ENCODE peak calls at places on chromosomes 3 and 15, in six cellular contexts. C is PC-3, Q is GM23248, F is SK-N-SH, J is HCT116, U is neural progenitor cell. X is an unnamed sample.

GRCh38 chr15:60585743-60586708 is 107.1 kb upstream of the ICE2 start:
- DNase-seq in C (peak), Q (peak), F (peak), J (peak), U (peak), X (peak)

GRCh38 chr3:39216176-39216790 is 23.9 kb upstream of the XIRP1 start:
- DNase-seq in C (no peak), Q (no peak), F (no peak), J (no peak), U (no peak), X (peak)

GRCh38 chr3:99172736-99173657 is 271.5 kb upstream of the DCBLD2 start:
- DNase-seq in C (peak), Q (peak), F (peak), J (peak), U (peak), X (peak)

GRCh38 chr3:9175421-9175820 is 74.0 kb downstream of the SRGAP3 start:
- DNase-seq in C (peak), Q (peak), F (no peak), J (no peak), U (no peak), X (no peak)

GRCh38 chr3:189629803-189630455 is 1.3 kb upstream of the TP63 start:
- DNase-seq in C (no peak), Q (peak), F (no peak), J (no peak), U (no peak), X (no peak)

GRCh38 chr15:27681038-27681437 is 418.1 kb downstream of the OCA2 start:
- DNase-seq in C (no peak), Q (no peak), F (peak), J (no peak), U (no peak), X (no peak)

GRCh38 chr3:184333700-184334099 is 3.7 kb upstream of the FAM131A start:
- DNase-seq in C (no peak), Q (no peak), F (no peak), J (no peak), U (no peak), X (no peak)

GRCh38 chr15:45689616-45690015 is 54.8 kb downstream of the SQOR start:
- DNase-seq in C (peak), Q (no peak), F (no peak), J (no peak), U (no peak), X (no peak)

GRCh38 chr15:57422113-57422754 is 45.9 kb downstream of the CGNL1 start:
- DNase-seq in C (no peak), Q (peak), F (no peak), J (no peak), U (no peak), X (no peak)

GRCh38 chr3:154161806-154162205 is 40.6 kb downstream of the ARHGEF26 start:
- DNase-seq in C (no peak), Q (peak), F (no peak), J (no peak), U (no peak), X (no peak)

GRCh38 chr15:82315519-82316246 is 33.6 kb downstream of the GOLGA6L10 start:
- DNase-seq in C (no peak), Q (no peak), F (no peak), J (no peak), U (no peak), X (no peak)

GRCh38 chr3:10170915-10171478 is 6.3 kb downstream of the IRAK2 start:
- DNase-seq in C (no peak), Q (no peak), F (no peak), J (no peak), U (no peak), X (no peak)

GRCh38 chr3:16365454-16366128 is 100.6 kb downstream of the OXNAD1 start:
- DNase-seq in C (no peak), Q (no peak), F (no peak), J (no peak), U (no peak), X (no peak)

GRCh38 chr3:105518806-105519418 is 152.2 kb downstream of the ALCAM start:
- DNase-seq in C (peak), Q (peak), F (peak), J (peak), U (peak), X (peak)

GRCh38 chr3:134685881-134686802 is 35.3 kb upstream of the KY start:
- DNase-seq in C (peak), Q (peak), F (no peak), J (no peak), U (no peak), X (no peak)

GRCh38 chr3:155617346-155617745 is 127.5 kb downstream of the PLCH1 start:
- DNase-seq in C (no peak), Q (no peak), F (no peak), J (no peak), U (no peak), X (no peak)

GRCh38 chr15:35305906-35306305 is 220.8 kb upstream of the NANOGP8 start:
- DNase-seq in C (peak), Q (peak), F (no peak), J (peak), U (no peak), X (no peak)

GRCh38 chr3:12663311-12663935 is 494 bp downstream of the RAF1 start:
- DNase-seq in C (peak), Q (peak), F (peak), J (no peak), U (no peak), X (no peak)

GRCh38 chr3:193029800-193030199 is 112.1 kb upstream of the MB21D2 start:
- DNase-seq in C (peak), Q (no peak), F (no peak), J (no peak), U (no peak), X (no peak)

GRCh38 chr3:4895848-4896247 is 83.4 kb upstream of the BHLHE40 start:
- DNase-seq in C (no peak), Q (peak), F (no peak), J (no peak), U (no peak), X (no peak)

GRCh38 chr3:130925628-130926027 is 31.7 kb downstream of the ATP2C1 start:
- DNase-seq in C (no peak), Q (peak), F (no peak), J (no peak), U (no peak), X (no peak)

GRCh38 chr3:187939891-187940290 is 194.6 kb upstream of the BCL6 start:
- DNase-seq in C (no peak), Q (no peak), F (no peak), J (no peak), U (no peak), X (no peak)

GRCh38 chr15:50577492-50577891 is 31.0 kb upstream of the USP50 start:
- DNase-seq in C (no peak), Q (no peak), F (no peak), J (no peak), U (no peak), X (no peak)

GRCh38 chr3:158120330-158120729 is 10.4 kb downstream of the RSRC1 start:
- DNase-seq in C (no peak), Q (no peak), F (no peak), J (no peak), U (no peak), X (no peak)

GRCh38 chr15:91849749-91850161 is 3.8 kb upstream of the SLCO3A1 start:
- DNase-seq in C (peak), Q (peak), F (peak), J (peak), U (peak), X (peak)

GRCh38 chr3:64291345-64291744 is 66.1 kb upstream of the PRICKLE2 start:
- DNase-seq in C (peak), Q (peak), F (no peak), J (no peak), U (no peak), X (no peak)

GRCh38 chr15:42819781-42820180 is 82.9 kb upstream of the CDAN1 start:
- DNase-seq in C (no peak), Q (no peak), F (no peak), J (no peak), U (no peak), X (no peak)

GRCh38 chr3:131608296-131608695 is 105.5 kb upstream of the MRPL3 start:
- DNase-seq in C (no peak), Q (no peak), F (no peak), J (no peak), U (no peak), X (no peak)

GRCh38 chr3:127273196-127273595 is 14.7 kb downstream of the PRR20G start:
- DNase-seq in C (no peak), Q (no peak), F (no peak), J (no peak), U (no peak), X (no peak)

GRCh38 chr3:169907476-169907875 is 3.9 kb upstream of the SAMD7 start:
- DNase-seq in C (no peak), Q (peak), F (no peak), J (no peak), U (no peak), X (no peak)

GRCh38 chr3:120438216-120438615 is 12.6 kb downstream of the FSTL1 start:
- DNase-seq in C (no peak), Q (no peak), F (no peak), J (no peak), U (no peak), X (no peak)

GRCh38 chr3:100403956-100404548 is 2.7 kb downstream of the LNP1 start:
- DNase-seq in C (no peak), Q (no peak), F (no peak), J (no peak), U (no peak), X (no peak)
- H3K9ac ChIP-seq in C (no peak), Q (no peak), F (no peak), J (no peak), U (no peak), X (no peak)

GRCh38 chr3:53744351-53744750 is 101.9 kb downstream of the CHDH start:
- DNase-seq in C (no peak), Q (no peak), F (peak), J (no peak), U (no peak), X (peak)
- TF ChIP-seq EZH2phosphoT487 in C (no peak), Q (no peak), F (no peak), J (no peak), U (no peak), X (no peak)

GRCh38 chr15:76061700-76062099 is 1.9 kb downstream of the TMEM266 start:
- DNase-seq in C (no peak), Q (no peak), F (no peak), J (no peak), U (no peak), X (no peak)

GRCh38 chr15:76062282-76062681 is 2.5 kb downstream of the TMEM266 start:
- DNase-seq in C (no peak), Q (peak), F (no peak), J (no peak), U (no peak), X (no peak)

GRCh38 chr15:76065793-76066192 is 6.0 kb downstream of the TMEM266 start:
- DNase-seq in C (no peak), Q (no peak), F (no peak), J (no peak), U (no peak), X (no peak)

GRCh38 chr15:76065267-76065666 is 5.5 kb downstream of the TMEM266 start:
- DNase-seq in C (no peak), Q (no peak), F (no peak), J (no peak), U (no peak), X (peak)

DNA sequence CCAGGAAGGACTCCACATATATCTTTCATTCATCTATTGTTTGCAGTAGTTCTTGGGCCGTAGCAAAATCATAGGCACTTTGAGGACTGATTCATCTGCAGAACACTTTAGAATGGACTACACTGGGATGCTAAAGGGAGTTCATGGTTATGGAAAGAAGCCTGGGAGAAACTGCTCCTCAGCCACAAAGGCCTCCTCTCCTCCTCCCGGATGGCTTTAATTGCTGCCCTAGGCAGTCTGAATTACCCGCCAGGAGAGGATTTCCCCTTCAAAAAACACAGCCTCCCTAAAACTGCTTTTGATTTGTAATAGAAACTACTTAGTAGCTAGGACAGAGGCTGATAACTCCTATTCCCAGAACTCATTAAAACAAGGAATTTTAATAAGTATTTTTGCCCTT is 4.6 kb downstream of the TMEM266 start:
- DNase-seq in C (no peak), Q (no peak), F (peak), J (no peak), U (no peak), X (no peak)
- H3K9ac ChIP-seq in C (no peak), Q (no peak), F (no peak), J (no peak), U (no peak), X (no peak)

GRCh38 chr3:77329161-77329560 is 289.3 kb downstream of the ROBO2 start:
- DNase-seq in C (no peak), Q (peak), F (no peak), J (no peak), U (no peak), X (no peak)
- TF ChIP-seq EZH2phosphoT487 in C (no peak), Q (no peak), F (no peak), J (no peak), U (no peak), X (no peak)